ENCODE peak calls at places on chromosomes 3 and 15, in nine cellular contexts. E, Y, U, B, F, Z, P, T and C are unnamed samples.

GRCh38 chr3:67901681-67902080 is 247.3 kb upstream of the SUCLG2 start:
- DNase-seq in E (no peak), Y (no peak), U (no peak), B (no peak), F (no peak), Z (no peak), P (no peak), T (no peak), C (no peak)

GRCh38 chr3:119148493-119149180 is 2.7 kb downstream of the TEX55 start:
- DNase-seq in E (no peak), Y (no peak), U (no peak), B (no peak), F (no peak), Z (no peak), P (no peak), T (no peak), C (no peak)

GRCh38 chr3:169812844-169813677 is at the start of the genes LRRC34 and LRRIQ4:
- DNase-seq in E (peak; percentile 55), Y (no peak), U (peak; percentile 40), B (peak; percentile 92), F (peak; percentile 46), Z (peak; percentile 69), P (no peak), T (peak; percentile 87), C (peak; percentile 91)

GRCh38 chr3:7710284-7710683 is 791.3 kb upstream of the LMCD1 start:
- DNase-seq in E (no peak), Y (no peak), U (no peak), B (no peak), F (peak; percentile 15), Z (no peak), P (no peak), T (no peak), C (no peak)

GRCh38 chr15:74541494-74542191 is 623 bp downstream of the ARID3B start:
- DNase-seq in E (peak; percentile 19), Y (peak; percentile 73), U (peak; percentile 31), B (peak; percentile 91), F (peak; percentile 37), Z (peak; percentile 30), P (no peak), T (peak; percentile 69), C (peak; percentile 77)

GRCh38 chr15:74733269-74733668 is 7.9 kb upstream of the CYP1A1 start:
- DNase-seq in E (no peak), Y (no peak), U (no peak), B (no peak), F (no peak), Z (no peak), P (no peak), T (peak; percentile 19), C (no peak)

GRCh38 chr3:150762662-150763121 is 277 bp downstream of the SIAH2 start:
- DNase-seq in E (no peak), Y (no peak), U (no peak), B (no peak), F (no peak), Z (no peak), P (no peak), T (no peak), C (no peak)

GRCh38 chr3:132867956-132868355 is 145.7 kb upstream of the NPHP3 start:
- DNase-seq in E (no peak), Y (no peak), U (no peak), B (no peak), F (no peak), Z (no peak), P (no peak), T (no peak), C (no peak)

GRCh38 chr15:58546635-58547627 is 115.1 kb downstream of the LIPC start:
- DNase-seq in E (peak; percentile 68), Y (peak; percentile 92), U (no peak), B (peak; percentile 81), F (peak; percentile 11), Z (peak; percentile 44), P (peak; percentile 76), T (no peak), C (no peak)

GRCh38 chr3:30308131-30308530 is 298.3 kb upstream of the TGFBR2 start:
- DNase-seq in E (no peak), Y (no peak), U (no peak), B (no peak), F (no peak), Z (no peak), P (no peak), T (no peak), C (no peak)

GRCh38 chr3:172708905-172709775 is 1.7 kb downstream of the NCEH1 start:
- DNase-seq in E (no peak), Y (no peak), U (no peak), B (peak; percentile 6), F (no peak), Z (no peak), P (no peak), T (no peak), C (no peak)

GRCh38 chr15:89766357-89767311 is 9.5 kb upstream of the MESP2 start:
- DNase-seq in E (no peak), Y (no peak), U (no peak), B (no peak), F (no peak), Z (peak; percentile 52), P (no peak), T (no peak), C (no peak)

GRCh38 chr15:73231661-73232443 is 136.9 kb downstream of the HCN4 start:
- DNase-seq in E (no peak), Y (no peak), U (no peak), B (no peak), F (no peak), Z (no peak), P (no peak), T (no peak), C (no peak)

GRCh38 chr3:30538787-30539186 is 67.6 kb upstream of the TGFBR2 start:
- DNase-seq in E (no peak), Y (no peak), U (no peak), B (peak; percentile 75), F (no peak), Z (no peak), P (peak; percentile 4), T (no peak), C (peak; percentile 64)

GRCh38 chr15:87752250-87752951 is 504.1 kb downstream of the NTRK3 start:
- DNase-seq in E (no peak), Y (peak; percentile 49), U (no peak), B (no peak), F (no peak), Z (no peak), P (no peak), T (no peak), C (peak; percentile 74)

GRCh38 chr3:185796431-185797107 is 28.3 kb downstream of the IGF2BP2 start:
- DNase-seq in E (no peak), Y (no peak), U (no peak), B (no peak), F (no peak), Z (peak; percentile 56), P (peak; percentile 97), T (no peak), C (no peak)

GRCh38 chr3:75048650-75049049 is 434.2 kb upstream of the CNTN3 start:
- DNase-seq in E (no peak), Y (no peak), U (no peak), B (no peak), F (no peak), Z (no peak), P (no peak), T (no peak), C (no peak)

GRCh38 chr3:52401551-52401950 is 43.4 kb downstream of the SEMA3G start:
- DNase-seq in E (no peak), Y (no peak), U (no peak), B (no peak), F (no peak), Z (no peak), P (no peak), T (no peak), C (no peak)

GRCh38 chr3:53806182-53807116 is 39.8 kb downstream of the CHDH start:
- DNase-seq in E (no peak), Y (no peak), U (no peak), B (no peak), F (no peak), Z (no peak), P (no peak), T (peak; percentile 52), C (no peak)

GRCh38 chr3:46578973-46579755 is 13.1 kb upstream of the LRRC2 start:
- DNase-seq in E (no peak), Y (no peak), U (no peak), B (peak; percentile 54), F (no peak), Z (no peak), P (no peak), T (no peak), C (peak; percentile 6)

GRCh38 chr3:139122221-139122581 is 77.5 kb upstream of the PRR23C start:
- DNase-seq in E (no peak), Y (no peak), U (no peak), B (no peak), F (no peak), Z (no peak), P (no peak), T (no peak), C (no peak)

GRCh38 chr3:42654331-42655201 is 1.1 kb downstream of the ZBTB47 start:
- DNase-seq in E (peak; percentile 75), Y (peak; percentile 63), U (peak; percentile 71), B (peak; percentile 91), F (peak; percentile 82), Z (peak; percentile 42), P (no peak), T (peak; percentile 88), C (peak; percentile 46)

GRCh38 chr3:16114381-16114916 is 60.0 kb upstream of the GALNT15 start:
- DNase-seq in E (no peak), Y (no peak), U (no peak), B (no peak), F (no peak), Z (no peak), P (no peak), T (no peak), C (no peak)
- H3K27ac ChIP-seq in E (no peak overlapping the region), Y (no peak overlapping the region), U (no peak overlapping the region), B (no peak overlapping the region), F (no peak overlapping the region), Z (no peak overlapping the region), P (no peak overlapping the region), T (peak overlapping the region; percentile 59), C (no peak overlapping the region)

GRCh38 chr15:24862726-24863521 is 91.9 kb upstream of the SNRPN start:
- DNase-seq in E (no peak), Y (no peak), U (no peak), B (peak; percentile 72), F (peak; percentile 46), Z (no peak), P (no peak), T (no peak), C (no peak)
- H3K27ac ChIP-seq in E (no peak overlapping the region), Y (no peak overlapping the region), U (peak overlapping the region; percentile 51), B (no peak overlapping the region), F (peak overlapping the region; percentile 99), Z (no peak overlapping the region), P (no peak overlapping the region), T (no peak overlapping the region), C (no peak overlapping the region)

GRCh38 chr3:14253022-14253761 is 74.6 kb downstream of the LSM3 start:
- DNase-seq in E (no peak), Y (peak; percentile 69), U (no peak), B (no peak), F (no peak), Z (no peak), P (no peak), T (no peak), C (no peak)
- H3K27ac ChIP-seq in E (no peak overlapping the region), Y (peak overlapping the region; percentile 93), U (no peak overlapping the region), B (no peak overlapping the region), F (no peak overlapping the region), Z (no peak overlapping the region), P (no peak overlapping the region), T (no peak overlapping the region), C (no peak overlapping the region)

DNA sequence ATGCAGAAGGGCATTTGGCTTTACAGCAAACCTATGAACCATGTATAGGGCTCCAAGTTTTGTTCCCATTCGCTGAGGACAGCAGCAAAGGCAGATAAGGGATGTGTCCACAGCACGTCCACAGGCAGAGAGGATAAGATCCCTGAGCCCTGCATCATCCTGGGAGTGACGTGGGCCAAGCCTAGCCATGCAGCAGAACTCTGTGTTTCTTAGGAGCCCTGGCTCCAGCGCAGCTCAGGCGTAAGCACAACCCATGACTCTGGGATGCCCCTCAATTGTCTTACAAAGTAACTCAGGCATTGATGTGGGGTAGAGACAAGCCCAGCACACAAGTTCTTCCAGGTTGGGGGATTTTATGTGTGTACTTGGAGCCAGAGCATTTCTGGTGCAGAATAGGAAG is 194.3 kb upstream of the CTDSPL start:
- DNase-seq in E (peak; percentile 53), Y (no peak), U (no peak), B (no peak), F (no peak), Z (no peak), P (no peak), T (no peak), C (no peak)
- H3K27ac ChIP-seq in E (peak overlapping the region; percentile 63), Y (no peak overlapping the region), U (no peak overlapping the region), B (no peak overlapping the region), F (no peak overlapping the region), Z (no peak overlapping the region), P (no peak overlapping the region), T (no peak overlapping the region), C (no peak overlapping the region)